ENCODE peak calls at places on chromosomes 1 and 21, in six cellular contexts. I, Q, R, E, T and O are unnamed samples.
A peak's percentile ranks its signal among the peaks of the same experiment; 100 is the strongest.

GRCh38 chr1:107897428-107898339 is 67.3 kb downstream of the VAV3 start:
- DNase-seq in I (no peak), Q (no peak), R (no peak), E (no peak), T (no peak), O (no peak)

GRCh38 chr1:201538618-201539551 is at the start of gene NAV1:
- DNase-seq in I (peak; percentile 63), Q (peak; percentile 80), R (peak; percentile 70), E (peak; percentile 88), T (peak; percentile 79), O (peak; percentile 86)

GRCh38 chr1:5850503-5850902 is 141.7 kb downstream of the NPHP4 start:
- DNase-seq in I (no peak), Q (no peak), R (no peak), E (no peak), T (no peak), O (no peak)

GRCh38 chr21:32569261-32570230 is 15.8 kb downstream of the TCP10L start:
- DNase-seq in I (peak; percentile 82), Q (peak; percentile 63), R (peak; percentile 68), E (peak; percentile 76), T (peak; percentile 79), O (peak; percentile 92)

GRCh38 chr21:45517249-45518065 is 24.8 kb downstream of the SLC19A1 start:
- DNase-seq in I (no peak), Q (peak; percentile 8), R (no peak), E (no peak), T (peak; percentile 20), O (no peak)

GRCh38 chr21:45050786-45051489 is 23.4 kb upstream of the ADARB1 start:
- DNase-seq in I (no peak), Q (peak; percentile 88), R (no peak), E (no peak), T (no peak), O (no peak)

GRCh38 chr1:59549903-59550302 is 253.0 kb downstream of the FGGY start:
- DNase-seq in I (no peak), Q (peak; percentile 43), R (no peak), E (peak; percentile 69), T (peak; percentile 26), O (no peak)

GRCh38 chr1:157438236-157439012 is 113.9 kb downstream of the FCRL5 start:
- DNase-seq in I (no peak), Q (peak; percentile 4), R (no peak), E (no peak), T (no peak), O (no peak)

GRCh38 chr1:246113555-246114095 is 393.5 kb downstream of the SMYD3 start:
- DNase-seq in I (no peak), Q (no peak), R (no peak), E (no peak), T (no peak), O (no peak)

GRCh38 chr1:19312782-19313635 is 883 bp downstream of the SLC66A1 start:
- DNase-seq in I (no peak), Q (no peak), R (peak; percentile 46), E (no peak), T (no peak), O (no peak)